ENCODE peak calls at places on chromosome 4, in ten cellular contexts. One of them, this sample, is unnamed.

GRCh38 chr4:183431614-183432013 is 12.8 kb upstream of the CDKN2AIP start:
- DNase-seq in breast epithelium: no peak
- DNase-seq in heart right ventricle: no peak
- DNase-seq in cardiac muscle cell: no peak
- DNase-seq in tibial artery: no peak
- DNase-seq in CD4-positive, alpha-beta memory T cell: no peak
- DNase-seq in left lung: no peak
- DNase-seq in neuronal stem cell: no peak
- DNase-seq in testis: no peak
- DNase-seq in thoracic aorta: no peak
- DNase-seq in this sample: no peak

GRCh38 chr4:62512271-62512670 is 1312.1 kb downstream of the ADGRL3 start:
- DNase-seq in breast epithelium: no peak
- DNase-seq in heart right ventricle: no peak
- DNase-seq in cardiac muscle cell: no peak
- DNase-seq in tibial artery: no peak
- DNase-seq in CD4-positive, alpha-beta memory T cell: no peak
- DNase-seq in left lung: no peak
- DNase-seq in neuronal stem cell: no peak
- DNase-seq in testis: no peak
- DNase-seq in thoracic aorta: no peak
- DNase-seq in this sample: no peak

GRCh38 chr4:38072578-38072977 is 112.4 kb downstream of the PTTG2 start:
- DNase-seq in breast epithelium: no peak
- DNase-seq in heart right ventricle: no peak
- DNase-seq in cardiac muscle cell: no peak
- DNase-seq in tibial artery: no peak
- DNase-seq in CD4-positive, alpha-beta memory T cell: no peak
- DNase-seq in left lung: no peak
- DNase-seq in neuronal stem cell: no peak
- DNase-seq in testis: no peak
- DNase-seq in thoracic aorta: no peak
- DNase-seq in this sample: no peak

GRCh38 chr4:19455850-19456602 is 795.7 kb upstream of the SLIT2 start:
- DNase-seq in breast epithelium: no peak
- DNase-seq in heart right ventricle: no peak
- DNase-seq in cardiac muscle cell: no peak
- DNase-seq in tibial artery: no peak
- DNase-seq in CD4-positive, alpha-beta memory T cell: no peak
- DNase-seq in left lung: peak; percentile 63
- DNase-seq in neuronal stem cell: no peak
- DNase-seq in testis: peak; percentile 21
- DNase-seq in thoracic aorta: no peak
- DNase-seq in this sample: no peak

GRCh38 chr4:177380730-177381287 is 61.4 kb downstream of the AGA start:
- DNase-seq in breast epithelium: no peak
- DNase-seq in heart right ventricle: no peak
- DNase-seq in cardiac muscle cell: no peak
- DNase-seq in tibial artery: no peak
- DNase-seq in CD4-positive, alpha-beta memory T cell: no peak
- DNase-seq in left lung: no peak
- DNase-seq in neuronal stem cell: no peak
- DNase-seq in testis: peak; percentile 19
- DNase-seq in thoracic aorta: no peak
- DNase-seq in this sample: no peak

GRCh38 chr4:109966891-109967481 is 54.3 kb downstream of the EGF start:
- DNase-seq in breast epithelium: no peak
- DNase-seq in heart right ventricle: no peak
- DNase-seq in cardiac muscle cell: no peak
- DNase-seq in tibial artery: no peak
- DNase-seq in CD4-positive, alpha-beta memory T cell: no peak
- DNase-seq in left lung: no peak
- DNase-seq in neuronal stem cell: no peak
- DNase-seq in testis: no peak
- DNase-seq in thoracic aorta: no peak
- DNase-seq in this sample: no peak

GRCh38 chr4:153082322-153083301 is 121.6 kb upstream of the TRIM2 start:
- DNase-seq in breast epithelium: no peak
- DNase-seq in heart right ventricle: no peak
- DNase-seq in cardiac muscle cell: no peak
- DNase-seq in tibial artery: no peak
- DNase-seq in CD4-positive, alpha-beta memory T cell: no peak
- DNase-seq in left lung: no peak
- DNase-seq in neuronal stem cell: no peak
- DNase-seq in testis: no peak
- DNase-seq in thoracic aorta: no peak
- DNase-seq in this sample: no peak

GRCh38 chr4:164779811-164780216 is 25.9 kb downstream of the SMIM31 start:
- DNase-seq in breast epithelium: no peak
- DNase-seq in heart right ventricle: no peak
- DNase-seq in cardiac muscle cell: peak; percentile 60
- DNase-seq in tibial artery: no peak
- DNase-seq in CD4-positive, alpha-beta memory T cell: no peak
- DNase-seq in left lung: no peak
- DNase-seq in neuronal stem cell: peak; percentile 43
- DNase-seq in testis: peak; percentile 45
- DNase-seq in thoracic aorta: no peak
- DNase-seq in this sample: no peak

GRCh38 chr4:89715611-89716010 is 121.3 kb downstream of the SNCA start:
- DNase-seq in breast epithelium: no peak
- DNase-seq in heart right ventricle: no peak
- DNase-seq in cardiac muscle cell: no peak
- DNase-seq in tibial artery: no peak
- DNase-seq in CD4-positive, alpha-beta memory T cell: no peak
- DNase-seq in left lung: no peak
- DNase-seq in neuronal stem cell: no peak
- DNase-seq in testis: no peak
- DNase-seq in thoracic aorta: no peak
- DNase-seq in this sample: no peak

GRCh38 chr4:89707467-89707866 is 129.5 kb downstream of the SNCA start:
- DNase-seq in breast epithelium: no peak
- DNase-seq in heart right ventricle: no peak
- DNase-seq in cardiac muscle cell: no peak
- DNase-seq in tibial artery: no peak
- DNase-seq in CD4-positive, alpha-beta memory T cell: no peak
- DNase-seq in left lung: no peak
- DNase-seq in neuronal stem cell: no peak
- DNase-seq in testis: no peak
- DNase-seq in thoracic aorta: no peak
- DNase-seq in this sample: no peak

GRCh38 chr4:89708903-89709361 is 128.0 kb downstream of the SNCA start:
- DNase-seq in breast epithelium: no peak
- DNase-seq in heart right ventricle: no peak
- DNase-seq in cardiac muscle cell: peak; percentile 85
- DNase-seq in tibial artery: no peak
- DNase-seq in CD4-positive, alpha-beta memory T cell: no peak
- DNase-seq in left lung: no peak
- DNase-seq in neuronal stem cell: no peak
- DNase-seq in testis: no peak
- DNase-seq in thoracic aorta: no peak
- DNase-seq in this sample: no peak

GRCh38 chr4:89712141-89712540 is 124.8 kb downstream of the SNCA start:
- DNase-seq in breast epithelium: no peak
- DNase-seq in heart right ventricle: no peak
- DNase-seq in cardiac muscle cell: peak; percentile 77
- DNase-seq in tibial artery: no peak
- DNase-seq in CD4-positive, alpha-beta memory T cell: no peak
- DNase-seq in left lung: no peak
- DNase-seq in neuronal stem cell: no peak
- DNase-seq in testis: no peak
- DNase-seq in thoracic aorta: no peak
- DNase-seq in this sample: no peak
- H3K36me3 ChIP-seq in breast epithelium: no peaks in the 10 kb centered on the region
- H3K36me3 ChIP-seq in heart right ventricle: no peaks in the 10 kb centered on the region
- H3K36me3 ChIP-seq in cardiac muscle cell: no peaks in the 10 kb centered on the region
- H3K36me3 ChIP-seq in tibial artery: no peaks in the 10 kb centered on the region
- H3K36me3 ChIP-seq in CD4-positive, alpha-beta memory T cell: no peaks in the 10 kb centered on the region
- H3K36me3 ChIP-seq in left lung: no peaks in the 10 kb centered on the region
- H3K36me3 ChIP-seq in neuronal stem cell: no peaks in the 10 kb centered on the region
- H3K36me3 ChIP-seq in testis: no peaks in the 10 kb centered on the region
- H3K36me3 ChIP-seq in thoracic aorta: no peaks in the 10 kb centered on the region
- H3K36me3 ChIP-seq in this sample: no peaks in the 10 kb centered on the region

GRCh38 chr4:105748222-105748621 is 39.6 kb downstream of the GSTCD start:
- DNase-seq in breast epithelium: no peak
- DNase-seq in heart right ventricle: no peak
- DNase-seq in cardiac muscle cell: no peak
- DNase-seq in tibial artery: no peak
- DNase-seq in CD4-positive, alpha-beta memory T cell: no peak
- DNase-seq in left lung: no peak
- DNase-seq in neuronal stem cell: no peak
- DNase-seq in testis: no peak
- DNase-seq in thoracic aorta: no peak
- DNase-seq in this sample: no peak

DNA sequence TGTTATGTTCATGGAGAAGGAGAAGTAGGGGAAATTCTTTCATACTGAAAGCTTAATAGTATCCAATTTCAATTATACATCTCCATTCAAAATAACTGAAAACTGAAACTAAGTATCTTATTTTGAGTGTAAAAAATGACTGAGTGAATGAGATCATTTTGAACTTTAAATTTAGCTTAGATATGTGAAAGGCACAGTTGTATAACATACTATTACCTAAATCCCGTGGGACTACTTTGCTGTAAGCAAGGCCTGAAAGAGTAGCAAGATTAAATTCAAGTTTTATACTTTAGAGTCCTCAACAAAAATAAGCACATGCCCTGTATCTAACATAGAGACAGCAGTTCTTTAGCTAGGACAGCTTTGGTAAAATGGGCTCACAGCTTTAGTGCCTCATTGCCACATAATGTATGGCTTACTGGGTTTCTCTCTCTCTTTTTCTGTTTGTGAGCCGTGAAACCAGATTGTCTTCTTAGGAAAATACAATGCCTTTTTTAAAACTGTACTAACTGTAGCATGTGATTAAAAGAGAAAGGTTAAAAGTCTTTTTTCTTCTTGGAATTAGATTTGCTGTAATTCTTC is 43.2 kb downstream of the GSTCD start:
- DNase-seq in breast epithelium: no peak
- DNase-seq in heart right ventricle: no peak
- DNase-seq in cardiac muscle cell: no peak
- DNase-seq in tibial artery: no peak
- DNase-seq in CD4-positive, alpha-beta memory T cell: no peak
- DNase-seq in left lung: no peak
- DNase-seq in neuronal stem cell: no peak
- DNase-seq in testis: no peak
- DNase-seq in thoracic aorta: no peak
- DNase-seq in this sample: no peak
- H3K4me1 ChIP-seq in breast epithelium: no peaks in the 10 kb centered on the region
- H3K4me1 ChIP-seq in heart right ventricle: no peaks in the 10 kb centered on the region
- H3K4me1 ChIP-seq in cardiac muscle cell: peaks cover 7% of the 10 kb centered on the region
- H3K4me1 ChIP-seq in tibial artery: no peaks in the 10 kb centered on the region
- H3K4me1 ChIP-seq in CD4-positive, alpha-beta memory T cell: no peaks in the 10 kb centered on the region
- H3K4me1 ChIP-seq in left lung: no peaks in the 10 kb centered on the region
- H3K4me1 ChIP-seq in neuronal stem cell: no peaks in the 10 kb centered on the region
- H3K4me1 ChIP-seq in testis: no peaks in the 10 kb centered on the region
- H3K4me1 ChIP-seq in thoracic aorta: no peaks in the 10 kb centered on the region
- H3K4me1 ChIP-seq in this sample: no peaks in the 10 kb centered on the region

DNA sequence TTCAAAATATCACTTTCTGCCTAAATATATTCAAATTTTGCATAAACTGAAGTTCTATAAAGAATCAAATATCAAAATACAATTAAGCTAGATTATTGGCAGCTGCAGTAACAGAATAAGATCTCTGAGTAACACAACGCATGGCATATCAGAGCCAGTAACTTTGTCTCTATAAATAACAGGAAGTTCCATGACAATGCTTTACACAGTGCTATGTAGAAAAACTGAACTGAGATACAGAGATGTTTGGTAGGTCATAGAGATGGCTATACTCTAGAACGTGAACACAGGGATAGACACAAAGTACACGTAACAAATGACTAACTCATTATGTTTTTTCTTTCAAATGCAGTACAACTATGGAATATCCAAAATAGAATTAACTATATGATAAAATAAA is 18.2 kb downstream of the UBE2D3 start:
- DNase-seq in breast epithelium: no peak
- DNase-seq in heart right ventricle: no peak
- DNase-seq in cardiac muscle cell: no peak
- DNase-seq in tibial artery: no peak
- DNase-seq in CD4-positive, alpha-beta memory T cell: no peak
- DNase-seq in left lung: no peak
- DNase-seq in neuronal stem cell: no peak
- DNase-seq in testis: no peak
- DNase-seq in thoracic aorta: no peak
- DNase-seq in this sample: no peak
- H3K36me3 ChIP-seq in breast epithelium: no peaks in the 10 kb centered on the region
- H3K36me3 ChIP-seq in heart right ventricle: peaks cover 41% of the 10 kb centered on the region
- H3K36me3 ChIP-seq in cardiac muscle cell: peaks cover 43% of the 10 kb centered on the region
- H3K36me3 ChIP-seq in tibial artery: peaks cover 15% of the 10 kb centered on the region
- H3K36me3 ChIP-seq in CD4-positive, alpha-beta memory T cell: peaks cover 33% of the 10 kb centered on the region
- H3K36me3 ChIP-seq in left lung: no peaks in the 10 kb centered on the region
- H3K36me3 ChIP-seq in neuronal stem cell: peaks cover 7% of the 10 kb centered on the region
- H3K36me3 ChIP-seq in testis: peaks cover 2% of the 10 kb centered on the region
- H3K36me3 ChIP-seq in thoracic aorta: peaks cover 11% of the 10 kb centered on the region
- H3K36me3 ChIP-seq in this sample: peaks cover 69% of the 10 kb centered on the region

GRCh38 chr4:40202474-40202873 is 5.6 kb downstream of the RHOH start:
- DNase-seq in breast epithelium: no peak
- DNase-seq in heart right ventricle: no peak
- DNase-seq in cardiac muscle cell: no peak
- DNase-seq in tibial artery: no peak
- DNase-seq in CD4-positive, alpha-beta memory T cell: no peak
- DNase-seq in left lung: no peak
- DNase-seq in neuronal stem cell: no peak
- DNase-seq in testis: no peak
- DNase-seq in thoracic aorta: no peak
- DNase-seq in this sample: no peak
- H3K4me1 ChIP-seq in breast epithelium: no peaks in the 10 kb centered on the region
- H3K4me1 ChIP-seq in heart right ventricle: no peaks in the 10 kb centered on the region
- H3K4me1 ChIP-seq in cardiac muscle cell: peaks cover 6% of the 10 kb centered on the region
- H3K4me1 ChIP-seq in tibial artery: no peaks in the 10 kb centered on the region
- H3K4me1 ChIP-seq in CD4-positive, alpha-beta memory T cell: peaks cover 49% of the 10 kb centered on the region
- H3K4me1 ChIP-seq in left lung: no peaks in the 10 kb centered on the region
- H3K4me1 ChIP-seq in neuronal stem cell: no peaks in the 10 kb centered on the region
- H3K4me1 ChIP-seq in testis: no peaks in the 10 kb centered on the region
- H3K4me1 ChIP-seq in thoracic aorta: no peaks in the 10 kb centered on the region
- H3K4me1 ChIP-seq in this sample: no peaks in the 10 kb centered on the region